ENCODE peak calls at places on chromosomes 5 and 9, in nine cellular contexts. One of them, this sample, is unnamed.

GRCh38 chr9:38068616-38068865 is 486 bp downstream of the SHB start:
- DNase-seq in K562: peak; percentile 71
- DNase-seq in CD8-positive, alpha-beta memory T cell: no peak
- DNase-seq in stomach: peak; percentile 46
- DNase-seq in right atrium auricular region: no peak
- DNase-seq in ovary: no peak
- DNase-seq in mammary epithelial cell: peak; percentile 57
- DNase-seq in GM23248: peak; percentile 82
- DNase-seq in foreskin keratinocyte: no peak
- DNase-seq in this sample: no peak

GRCh38 chr9:28059192-28059591 is 485.9 kb upstream of the C9orf72 start:
- DNase-seq in ovary: no peak
- DNase-seq in CD8-positive, alpha-beta memory T cell: no peak
- DNase-seq in foreskin keratinocyte: no peak
- DNase-seq in K562: no peak
- DNase-seq in GM23248: no peak
- DNase-seq in mammary epithelial cell: no peak
- DNase-seq in stomach: no peak
- DNase-seq in right atrium auricular region: no peak
- DNase-seq in this sample: no peak

GRCh38 chr5:77356740-77357139 is 135.4 kb downstream of the WDR41 start:
- DNase-seq in stomach: no peak
- DNase-seq in GM23248: peak; percentile 59
- DNase-seq in CD8-positive, alpha-beta memory T cell: no peak
- DNase-seq in ovary: no peak
- DNase-seq in foreskin keratinocyte: peak; percentile 24
- DNase-seq in right atrium auricular region: no peak
- DNase-seq in K562: no peak
- DNase-seq in mammary epithelial cell: peak; percentile 40
- DNase-seq in this sample: no peak

GRCh38 chr9:36831381-36832231 is 202.5 kb downstream of the PAX5 start:
- DNase-seq in GM23248: no peak
- DNase-seq in mammary epithelial cell: no peak
- DNase-seq in foreskin keratinocyte: no peak
- DNase-seq in K562: no peak
- DNase-seq in stomach: no peak
- DNase-seq in right atrium auricular region: no peak
- DNase-seq in CD8-positive, alpha-beta memory T cell: no peak
- DNase-seq in ovary: no peak
- DNase-seq in this sample: no peak

GRCh38 chr9:20941177-20941690 is 90.2 kb downstream of the HACD4 start:
- DNase-seq in stomach: peak; percentile 65
- DNase-seq in GM23248: peak; percentile 84
- DNase-seq in foreskin keratinocyte: peak; percentile 23
- DNase-seq in K562: no peak
- DNase-seq in right atrium auricular region: no peak
- DNase-seq in mammary epithelial cell: peak; percentile 66
- DNase-seq in CD8-positive, alpha-beta memory T cell: peak; percentile 49
- DNase-seq in ovary: peak; percentile 31
- DNase-seq in this sample: peak; percentile 36

GRCh38 chr9:78664370-78664769 is 367.4 kb downstream of the PSAT1 start:
- DNase-seq in ovary: no peak
- DNase-seq in CD8-positive, alpha-beta memory T cell: no peak
- DNase-seq in right atrium auricular region: no peak
- DNase-seq in mammary epithelial cell: no peak
- DNase-seq in GM23248: no peak
- DNase-seq in K562: no peak
- DNase-seq in foreskin keratinocyte: no peak
- DNase-seq in stomach: no peak
- DNase-seq in this sample: peak; percentile 14

GRCh38 chr5:107557051-107557658 is 113.6 kb downstream of the EFNA5 start:
- DNase-seq in right atrium auricular region: no peak
- DNase-seq in foreskin keratinocyte: peak; percentile 71
- DNase-seq in ovary: no peak
- DNase-seq in GM23248: no peak
- DNase-seq in mammary epithelial cell: peak; percentile 85
- DNase-seq in stomach: no peak
- DNase-seq in CD8-positive, alpha-beta memory T cell: no peak
- DNase-seq in K562: no peak
- DNase-seq in this sample: peak; percentile 96

GRCh38 chr9:32502459-32502858 is 23.5 kb downstream of the RIGI start:
- DNase-seq in GM23248: peak; percentile 64
- DNase-seq in CD8-positive, alpha-beta memory T cell: no peak
- DNase-seq in right atrium auricular region: no peak
- DNase-seq in K562: no peak
- DNase-seq in foreskin keratinocyte: peak; percentile 92
- DNase-seq in ovary: no peak
- DNase-seq in mammary epithelial cell: peak; percentile 95
- DNase-seq in stomach: no peak
- DNase-seq in this sample: peak; percentile 34

GRCh38 chr5:179149278-179149677 is 89.1 kb downstream of the ZNF354C start:
- DNase-seq in CD8-positive, alpha-beta memory T cell: no peak
- DNase-seq in ovary: no peak
- DNase-seq in mammary epithelial cell: no peak
- DNase-seq in foreskin keratinocyte: no peak
- DNase-seq in stomach: no peak
- DNase-seq in right atrium auricular region: no peak
- DNase-seq in GM23248: no peak
- DNase-seq in K562: no peak
- DNase-seq in this sample: no peak

GRCh38 chr5:32279786-32280185 is 33.0 kb downstream of the MTMR12 start:
- DNase-seq in K562: no peak
- DNase-seq in ovary: no peak
- DNase-seq in GM23248: no peak
- DNase-seq in stomach: no peak
- DNase-seq in CD8-positive, alpha-beta memory T cell: no peak
- DNase-seq in right atrium auricular region: no peak
- DNase-seq in foreskin keratinocyte: no peak
- DNase-seq in mammary epithelial cell: no peak
- DNase-seq in this sample: no peak

GRCh38 chr9:16794871-16795639 is 75.4 kb downstream of the BNC2 start:
- DNase-seq in CD8-positive, alpha-beta memory T cell: no peak
- DNase-seq in K562: no peak
- DNase-seq in mammary epithelial cell: no peak
- DNase-seq in GM23248: peak; percentile 93
- DNase-seq in right atrium auricular region: peak; percentile 64
- DNase-seq in foreskin keratinocyte: no peak
- DNase-seq in stomach: no peak
- DNase-seq in ovary: no peak
- DNase-seq in this sample: peak; percentile 14

GRCh38 chr5:155728146-155728856 is 598.7 kb upstream of the SGCD start:
- DNase-seq in CD8-positive, alpha-beta memory T cell: peak; percentile 13
- DNase-seq in GM23248: peak; percentile 74
- DNase-seq in foreskin keratinocyte: no peak
- DNase-seq in mammary epithelial cell: peak; percentile 34
- DNase-seq in right atrium auricular region: no peak
- DNase-seq in ovary: peak; percentile 71
- DNase-seq in stomach: peak; percentile 26
- DNase-seq in K562: no peak
- DNase-seq in this sample: no peak

GRCh38 chr5:53481887-53482716 is 1.7 kb downstream of the FST start:
- DNase-seq in K562: peak; percentile 56
- DNase-seq in right atrium auricular region: peak; percentile 83
- DNase-seq in stomach: peak; percentile 78
- DNase-seq in CD8-positive, alpha-beta memory T cell: peak; percentile 56
- DNase-seq in mammary epithelial cell: peak; percentile 78
- DNase-seq in foreskin keratinocyte: no peak
- DNase-seq in GM23248: peak; percentile 94
- DNase-seq in ovary: peak; percentile 66
- DNase-seq in this sample: peak; percentile 74

GRCh38 chr5:13498279-13498678 is 446.2 kb downstream of the DNAH5 start:
- DNase-seq in GM23248: no peak
- DNase-seq in stomach: no peak
- DNase-seq in CD8-positive, alpha-beta memory T cell: no peak
- DNase-seq in K562: no peak
- DNase-seq in foreskin keratinocyte: no peak
- DNase-seq in right atrium auricular region: no peak
- DNase-seq in mammary epithelial cell: no peak
- DNase-seq in ovary: no peak
- DNase-seq in this sample: no peak

GRCh38 chr5:181243521-181244307 is at the start of gene RACK1:
- DNase-seq in CD8-positive, alpha-beta memory T cell: peak; percentile 87
- DNase-seq in stomach: peak; percentile 88
- DNase-seq in foreskin keratinocyte: peak; percentile 85
- DNase-seq in K562: peak; percentile 88
- DNase-seq in ovary: peak; percentile 87
- DNase-seq in GM23248: peak; percentile 95
- DNase-seq in right atrium auricular region: peak; percentile 86
- DNase-seq in mammary epithelial cell: peak; percentile 86
- DNase-seq in this sample: peak; percentile 99

GRCh38 chr9:128696923-128697707 is 5.2 kb upstream of the PKN3 start:
- DNase-seq in GM23248: no peak
- DNase-seq in right atrium auricular region: no peak
- DNase-seq in ovary: no peak
- DNase-seq in K562: no peak
- DNase-seq in CD8-positive, alpha-beta memory T cell: no peak
- DNase-seq in stomach: no peak
- DNase-seq in foreskin keratinocyte: no peak
- DNase-seq in mammary epithelial cell: no peak
- DNase-seq in this sample: no peak

GRCh38 chr9:30796806-30797205 is 1587.6 kb upstream of the ACO1 start:
- DNase-seq in stomach: no peak
- DNase-seq in CD8-positive, alpha-beta memory T cell: no peak
- DNase-seq in ovary: no peak
- DNase-seq in K562: no peak
- DNase-seq in GM23248: no peak
- DNase-seq in right atrium auricular region: no peak
- DNase-seq in foreskin keratinocyte: no peak
- DNase-seq in mammary epithelial cell: no peak
- DNase-seq in this sample: no peak

GRCh38 chr5:88876714-88877113 is 6.3 kb downstream of the MEF2C start:
- DNase-seq in mammary epithelial cell: no peak
- DNase-seq in CD8-positive, alpha-beta memory T cell: no peak
- DNase-seq in stomach: no peak
- DNase-seq in GM23248: no peak
- DNase-seq in right atrium auricular region: no peak
- DNase-seq in K562: no peak
- DNase-seq in ovary: no peak
- DNase-seq in foreskin keratinocyte: no peak
- DNase-seq in this sample: no peak

GRCh38 chr5:169861934-169862333 is 118.4 kb downstream of the INSYN2B start:
- DNase-seq in GM23248: peak; percentile 89
- DNase-seq in stomach: no peak
- DNase-seq in mammary epithelial cell: peak; percentile 36
- DNase-seq in right atrium auricular region: no peak
- DNase-seq in ovary: no peak
- DNase-seq in foreskin keratinocyte: no peak
- DNase-seq in K562: no peak
- DNase-seq in CD8-positive, alpha-beta memory T cell: no peak
- DNase-seq in this sample: no peak

GRCh38 chr9:83130541-83130940 is 67.6 kb upstream of the RASEF start:
- DNase-seq in stomach: no peak
- DNase-seq in right atrium auricular region: no peak
- DNase-seq in GM23248: peak; percentile 6
- DNase-seq in foreskin keratinocyte: peak; percentile 40
- DNase-seq in ovary: no peak
- DNase-seq in mammary epithelial cell: peak; percentile 93
- DNase-seq in CD8-positive, alpha-beta memory T cell: no peak
- DNase-seq in K562: no peak
- DNase-seq in this sample: no peak

DNA sequence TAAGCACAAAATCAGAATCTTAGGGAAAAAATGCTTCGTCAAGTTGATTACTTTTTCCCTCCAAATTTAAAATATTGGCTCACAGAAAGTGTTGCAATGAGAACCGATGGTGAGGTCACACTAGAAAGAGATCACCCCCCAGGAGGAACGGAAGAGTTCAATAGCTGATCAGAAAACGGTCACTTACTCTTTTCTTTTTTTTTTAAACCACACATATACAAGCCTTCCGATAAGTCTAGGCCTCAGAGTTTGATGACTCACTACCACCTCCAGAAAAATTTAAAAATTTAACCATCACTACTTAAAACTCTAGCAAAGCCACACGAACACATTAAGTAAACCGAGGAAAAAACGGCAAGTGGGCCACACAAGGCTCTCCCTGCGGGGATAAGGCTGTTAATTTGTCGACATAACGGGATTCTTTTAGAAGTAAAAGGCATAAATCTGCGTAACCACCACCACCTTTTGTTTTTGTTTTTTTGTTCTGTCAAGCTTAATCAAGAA is 1.2 kb downstream of the SURF4 start:
- DNase-seq in foreskin keratinocyte: no peak
- DNase-seq in mammary epithelial cell: peak; percentile 30
- DNase-seq in right atrium auricular region: no peak
- DNase-seq in CD8-positive, alpha-beta memory T cell: peak; percentile 51
- DNase-seq in K562: peak; percentile 46
- DNase-seq in GM23248: peak; percentile 91
- DNase-seq in stomach: no peak
- DNase-seq in ovary: no peak
- DNase-seq in this sample: no peak
- H3K4me1 ChIP-seq in foreskin keratinocyte: peaks cover 9% of the 10 kb centered on the region
- H3K4me1 ChIP-seq in mammary epithelial cell: peaks cover 17% of the 10 kb centered on the region
- H3K4me1 ChIP-seq in right atrium auricular region: no peaks in the 10 kb centered on the region
- H3K4me1 ChIP-seq in CD8-positive, alpha-beta memory T cell: peaks cover 50% of the 10 kb centered on the region
- H3K4me1 ChIP-seq in K562: peaks cover 43% of the 10 kb centered on the region
- H3K4me1 ChIP-seq in GM23248: peaks cover 50% of the 10 kb centered on the region
- H3K4me1 ChIP-seq in stomach: peaks cover 75% of the 10 kb centered on the region
- H3K4me1 ChIP-seq in ovary: peaks cover 11% of the 10 kb centered on the region
- H3K4me1 ChIP-seq in this sample: peaks cover 8% of the 10 kb centered on the region

GRCh38 chr5:95720094-95720793 is 10.9 kb upstream of the RHOBTB3 start:
- DNase-seq in CD8-positive, alpha-beta memory T cell: no peak
- DNase-seq in stomach: no peak
- DNase-seq in mammary epithelial cell: no peak
- DNase-seq in K562: no peak
- DNase-seq in right atrium auricular region: no peak
- DNase-seq in foreskin keratinocyte: no peak
- DNase-seq in GM23248: peak; percentile 19
- DNase-seq in ovary: no peak
- DNase-seq in this sample: no peak
- H3K27ac ChIP-seq in CD8-positive, alpha-beta memory T cell: no peak overlapping the region
- H3K27ac ChIP-seq in stomach: peak overlapping the region; percentile 48
- H3K27ac ChIP-seq in mammary epithelial cell: no peak overlapping the region
- H3K27ac ChIP-seq in K562: no peak overlapping the region
- H3K27ac ChIP-seq in right atrium auricular region: peak overlapping the region; percentile 37
- H3K27ac ChIP-seq in foreskin keratinocyte: no peak overlapping the region
- H3K27ac ChIP-seq in GM23248: no peak overlapping the region
- H3K27ac ChIP-seq in ovary: no peak overlapping the region
- H3K27ac ChIP-seq in this sample: peak overlapping the region; percentile 19

DNA sequence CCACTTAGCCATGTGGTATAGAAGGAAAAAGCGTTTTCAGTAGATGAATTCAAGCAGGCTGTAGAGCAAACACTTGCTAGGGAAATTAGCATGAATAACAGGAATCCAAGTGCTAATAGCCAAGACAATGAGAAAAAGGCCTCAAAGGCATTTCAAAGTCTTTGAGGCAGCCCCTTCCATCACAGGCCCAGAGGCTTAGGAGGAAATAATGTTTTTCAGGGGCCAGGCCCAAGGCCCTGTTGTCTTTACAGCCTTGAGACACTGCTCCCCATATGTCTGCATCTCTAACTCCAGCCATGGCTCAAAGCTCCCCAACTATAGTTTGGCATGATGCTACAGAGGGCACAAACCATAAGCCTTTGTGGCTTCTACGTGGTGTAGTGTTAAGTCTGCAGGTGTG is 563.5 kb downstream of the TAF11L14 start:
- DNase-seq in ovary: no peak
- DNase-seq in stomach: no peak
- DNase-seq in K562: no peak
- DNase-seq in GM23248: no peak
- DNase-seq in foreskin keratinocyte: no peak
- DNase-seq in right atrium auricular region: no peak
- DNase-seq in CD8-positive, alpha-beta memory T cell: no peak
- DNase-seq in mammary epithelial cell: no peak
- DNase-seq in this sample: no peak
- H3K4me1 ChIP-seq in ovary: no peaks in the 10 kb centered on the region
- H3K4me1 ChIP-seq in stomach: no peaks in the 10 kb centered on the region
- H3K4me1 ChIP-seq in K562: no peaks in the 10 kb centered on the region
- H3K4me1 ChIP-seq in GM23248: no peaks in the 10 kb centered on the region
- H3K4me1 ChIP-seq in foreskin keratinocyte: no peaks in the 10 kb centered on the region
- H3K4me1 ChIP-seq in right atrium auricular region: no peaks in the 10 kb centered on the region
- H3K4me1 ChIP-seq in CD8-positive, alpha-beta memory T cell: no peaks in the 10 kb centered on the region
- H3K4me1 ChIP-seq in mammary epithelial cell: no peaks in the 10 kb centered on the region
- H3K4me1 ChIP-seq in this sample: no peaks in the 10 kb centered on the region

GRCh38 chr5:150599917-150600511 is 40.4 kb upstream of the SYNPO start:
- DNase-seq in mammary epithelial cell: peak; percentile 94
- DNase-seq in GM23248: peak; percentile 55
- DNase-seq in ovary: peak; percentile 91
- DNase-seq in CD8-positive, alpha-beta memory T cell: no peak
- DNase-seq in K562: no peak
- DNase-seq in right atrium auricular region: peak; percentile 91
- DNase-seq in foreskin keratinocyte: peak; percentile 86
- DNase-seq in stomach: peak; percentile 86
- DNase-seq in this sample: peak; percentile 92
- H3K27ac ChIP-seq in mammary epithelial cell: peak overlapping the region; percentile 86
- H3K27ac ChIP-seq in GM23248: no peak overlapping the region
- H3K27ac ChIP-seq in ovary: no peak overlapping the region
- H3K27ac ChIP-seq in CD8-positive, alpha-beta memory T cell: no peak overlapping the region
- H3K27ac ChIP-seq in K562: no peak overlapping the region
- H3K27ac ChIP-seq in right atrium auricular region: peak overlapping the region; percentile 99
- H3K27ac ChIP-seq in foreskin keratinocyte: peak overlapping the region; percentile 98
- H3K27ac ChIP-seq in stomach: peak overlapping the region; percentile 69
- H3K27ac ChIP-seq in this sample: peak overlapping the region; percentile 24

This sample was measured in SJSA1.